ENCODE peak calls at places on chromosomes 5 and 9, in five cellular contexts. Q, Y, E, D and Z are unnamed samples.

GRCh38 chr9:4147476-4148214 is 152.2 kb downstream of the GLIS3 start:
- DNase-seq in Q (no peak), Y (no peak), E (no peak), D (peak; percentile 57), Z (no peak)

GRCh38 chr5:157607371-157608161 is 32.0 kb upstream of the ADAM19 start:
- DNase-seq in Q (no peak), Y (peak; percentile 85), E (no peak), D (no peak), Z (peak; percentile 9)

GRCh38 chr9:13278368-13279246 is 885 bp downstream of the MPDZ start:
- DNase-seq in Q (no peak), Y (peak; percentile 74), E (peak; percentile 50), D (peak; percentile 74), Z (no peak)

GRCh38 chr9:127899200-127899943 is at the start of gene ST6GALNAC6:
- DNase-seq in Q (no peak), Y (peak; percentile 68), E (peak; percentile 78), D (peak; percentile 88), Z (peak; percentile 30)

GRCh38 chr5:118224546-118224945 is 763.8 kb downstream of the DTWD2 start:
- DNase-seq in Q (peak; percentile 46), Y (peak; percentile 13), E (no peak), D (no peak), Z (no peak)

GRCh38 chr5:157571357-157571827 is 4.2 kb downstream of the ADAM19 start:
- DNase-seq in Q (no peak), Y (peak; percentile 77), E (no peak), D (no peak), Z (no peak)

GRCh38 chr9:121889990-121890563 is 203.0 kb downstream of the TTLL11 start:
- DNase-seq in Q (no peak), Y (peak; percentile 87), E (no peak), D (no peak), Z (no peak)

GRCh38 chr5:82593481-82593880 is 315.3 kb upstream of the RPS23 start:
- DNase-seq in Q (no peak), Y (peak; percentile 15), E (no peak), D (no peak), Z (no peak)

GRCh38 chr5:12704955-12705354 is 800.7 kb upstream of the CTNND2 start:
- DNase-seq in Q (no peak), Y (no peak), E (no peak), D (no peak), Z (no peak)

GRCh38 chr9:684950-685340 is 156.6 kb upstream of the DMRT1 start:
- DNase-seq in Q (no peak), Y (peak; percentile 88), E (no peak), D (no peak), Z (no peak)

GRCh38 chr9:18473551-18474279 is at the start of gene ADAMTSL1:
- DNase-seq in Q (no peak), Y (peak; percentile 72), E (peak; percentile 53), D (peak; percentile 92), Z (no peak)

GRCh38 chr5:111548992-111549649 is 36.8 kb upstream of the STARD4 start:
- DNase-seq in Q (no peak), Y (peak; percentile 38), E (no peak), D (no peak), Z (no peak)

GRCh38 chr5:132238901-132239500 is 11.3 kb upstream of the P4HA2 start:
- DNase-seq in Q (no peak), Y (no peak), E (no peak), D (no peak), Z (no peak)

GRCh38 chr5:56094579-56095361 is 100.0 kb upstream of the IL6ST start:
- DNase-seq in Q (no peak), Y (no peak), E (no peak), D (no peak), Z (no peak)

GRCh38 chr9:7387844-7388243 is 411.7 kb downstream of the DMAC1 start:
- DNase-seq in Q (no peak), Y (no peak), E (no peak), D (no peak), Z (no peak)

GRCh38 chr9:91810286-91810905 is 139.6 kb downstream of the ROR2 start:
- DNase-seq in Q (no peak), Y (no peak), E (peak; percentile 22), D (no peak), Z (no peak)

GRCh38 chr5:78638973-78639669 is 9.5 kb downstream of the LHFPL2 start:
- DNase-seq in Q (no peak), Y (no peak), E (no peak), D (no peak), Z (no peak)

GRCh38 chr9:134570151-134570621 is 71.4 kb upstream of the COL5A1 start:
- DNase-seq in Q (no peak), Y (no peak), E (peak; percentile 33), D (no peak), Z (no peak)

GRCh38 chr5:169270827-169271226 is 30.1 kb downstream of the SLIT3 start:
- DNase-seq in Q (no peak), Y (no peak), E (no peak), D (no peak), Z (no peak)

GRCh38 chr9:18124760-18125159 is 349.2 kb upstream of the ADAMTSL1 start:
- DNase-seq in Q (peak; percentile 19), Y (peak; percentile 6), E (no peak), D (no peak), Z (no peak)

GRCh38 chr5:172453986-172454354 is 355 bp downstream of the SH3PXD2B start:
- DNase-seq in Q (no peak), Y (no peak), E (no peak), D (peak; percentile 82), Z (no peak)

GRCh38 chr9:1200847-1201251 is 150.7 kb downstream of the DMRT2 start:
- DNase-seq in Q (no peak), Y (no peak), E (peak; percentile 94), D (no peak), Z (no peak)

GRCh38 chr9:133514475-133515239 is 10.1 kb downstream of the MYMK start:
- DNase-seq in Q (no peak), Y (no peak), E (no peak), D (no peak), Z (no peak)

GRCh38 chr5:110900829-110901228 is 162.0 kb downstream of the SLC25A46 start:
- DNase-seq in Q (peak; percentile 49), Y (peak; percentile 98), E (no peak), D (no peak), Z (no peak)